ENCODE peak calls at places on chromosomes 1 and 21, in seven cellular contexts. J, K, D, P, G, E and A are unnamed samples.

GRCh38 chr21:45514311-45515021 is 27.8 kb downstream of the SLC19A1 start:
- DNase-seq in D (no peak), K (no peak), P (no peak), G (no peak), E (no peak), J (no peak), A (no peak)

GRCh38 chr1:97668945-97669344 is 251.9 kb downstream of the DPYD start:
- DNase-seq in G (peak; percentile 38), D (no peak), E (peak; percentile 12), K (peak; percentile 4), P (peak; percentile 6), J (peak; percentile 66), A (peak; percentile 16)

GRCh38 chr1:106233511-106233910 is 823.0 kb upstream of the PRMT6 start:
- DNase-seq in E (no peak), P (no peak), K (no peak), J (no peak), G (peak; percentile 53), D (no peak), A (no peak)

GRCh38 chr1:4216231-4216630 is 316.2 kb upstream of the C1orf174 start:
- DNase-seq in G (no peak), K (no peak), D (no peak), J (no peak), E (no peak), P (no peak), A (no peak)

GRCh38 chr21:45865106-45865835 is 116.3 kb upstream of the COL6A1 start:
- DNase-seq in G (peak; percentile 89), D (no peak), P (peak; percentile 76), J (peak; percentile 94), E (no peak), K (no peak), A (no peak)

GRCh38 chr1:228809621-228810313 is 74.5 kb downstream of the RHOU start:
- DNase-seq in D (no peak), J (no peak), K (peak; percentile 37), P (no peak), G (no peak), E (no peak), A (no peak)

GRCh38 chr1:29282924-29283803 is 46.8 kb downstream of the PTPRU start:
- DNase-seq in P (peak; percentile 76), D (peak; percentile 96), E (no peak), K (peak; percentile 70), G (peak; percentile 49), J (peak; percentile 97), A (no peak)

GRCh38 chr1:85587846-85588245 is 7.3 kb downstream of the CCN1 start:
- DNase-seq in P (no peak), J (no peak), D (no peak), E (no peak), K (no peak), G (no peak), A (no peak)

GRCh38 chr1:171998711-171999110 is 157.4 kb downstream of the DNM3 start:
- DNase-seq in P (no peak), E (no peak), D (no peak), G (no peak), K (no peak), J (no peak), A (no peak)

GRCh38 chr1:245673920-245674414 is 519.2 kb downstream of the KIF26B start:
- DNase-seq in J (peak; percentile 83), D (no peak), G (no peak), K (no peak), P (no peak), E (no peak), A (peak; percentile 42)

GRCh38 chr1:52683367-52683940 is 14.7 kb downstream of the COA7 start:
- DNase-seq in J (no peak), E (no peak), K (no peak), G (no peak), D (no peak), P (no peak), A (no peak)

GRCh38 chr1:64136749-64137568 is 66.5 kb upstream of the UBE2U start:
- DNase-seq in J (peak; percentile 84), E (peak; percentile 62), P (peak; percentile 29), D (peak; percentile 81), G (peak; percentile 95), K (peak; percentile 28), A (peak; percentile 65)

GRCh38 chr1:27994060-27994459 is 34.3 kb downstream of the XKR8 start:
- DNase-seq in P (no peak), E (no peak), G (no peak), K (no peak), J (peak; percentile 49), D (no peak), A (no peak)

GRCh38 chr1:161117681-161118581 is at the start of the genes NIT1 and PFDN2:
- DNase-seq in K (peak; percentile 80), D (peak; percentile 91), E (peak; percentile 83), J (peak; percentile 74), G (peak; percentile 78), P (peak; percentile 79), A (peak; percentile 65)

GRCh38 chr1:13892671-13893325 is 192.8 kb downstream of the PRDM2 start:
- DNase-seq in J (no peak), P (no peak), E (no peak), G (no peak), D (peak; percentile 78), K (no peak), A (no peak)

GRCh38 chr1:38815903-38816627 is 43.5 kb downstream of the RRAGC start:
- DNase-seq in J (peak; percentile 20), K (no peak), P (no peak), G (no peak), E (no peak), D (peak; percentile 73), A (no peak)